ENCODE peak calls at places on chromosomes 13 and 19, in eight cellular contexts. Q is left ventricle myocardium inferior; C is T-helper 17 cell; X is activated CD4-positive, alpha-beta T cell treated with anti-CD3 and anti-CD28 coated beads, Interleukin-2, amount 50 U/mL, for 48 hours; D is NCI-H2081; S is thoracic aorta; K is adrenal gland; M is retinal pigment epithelial cell. H is an unnamed sample.

GRCh38 chr13:50994651-50995050 is 85.1 kb downstream of the RNASEH2B start:
- DNase-seq in Q (no peak), C (no peak), X (no peak), D (peak), S (no peak), K (no peak), M (no peak), H (no peak)

GRCh38 chr13:78102121-78102677 is 183.6 kb upstream of the EDNRB start:
- DNase-seq in Q (peak), C (no peak), X (no peak), D (no peak), S (no peak), K (peak), M (peak), H (no peak)

GRCh38 chr13:30618186-30618937 is 642 bp downstream of the USPL1 start:
- DNase-seq in Q (no peak), C (peak), X (no peak), D (no peak), S (no peak), K (no peak), M (no peak), H (peak)

GRCh38 chr13:36820222-36820621 is 1.2 kb downstream of the RFXAP start:
- DNase-seq in Q (no peak), C (no peak), X (no peak), D (no peak), S (no peak), K (no peak), M (no peak), H (no peak)

GRCh38 chr13:21671793-21672680 is 1.2 kb downstream of the FGF9 start:
- DNase-seq in Q (no peak), C (no peak), X (no peak), D (peak), S (no peak), K (no peak), M (no peak), H (no peak)

GRCh38 chr13:62296812-62297211 is 881.2 kb upstream of the PCDH20 start:
- DNase-seq in Q (no peak), C (no peak), X (no peak), D (no peak), S (no peak), K (no peak), M (no peak), H (no peak)

GRCh38 chr19:20422616-20423205 is 142.9 kb downstream of the ZNF737 start:
- DNase-seq in Q (peak), C (no peak), X (no peak), D (no peak), S (no peak), K (peak), M (no peak), H (no peak)

GRCh38 chr13:102983496-102983895 is 82.7 kb downstream of the SLC10A2 start:
- DNase-seq in Q (no peak), C (no peak), X (no peak), D (no peak), S (no peak), K (no peak), M (no peak), H (no peak)

GRCh38 chr13:32829676-32830091 is 186.5 kb upstream of the KL start:
- DNase-seq in Q (no peak), C (no peak), X (no peak), D (no peak), S (no peak), K (no peak), M (no peak), H (no peak)

GRCh38 chr13:28467034-28467433 is 27.9 kb downstream of the FLT1 start:
- DNase-seq in Q (no peak), C (no peak), X (no peak), D (no peak), S (no peak), K (no peak), M (no peak), H (no peak)

GRCh38 chr13:27793377-27794074 is 1.2 kb downstream of the GSX1 start:
- DNase-seq in Q (no peak), C (no peak), X (no peak), D (peak), S (no peak), K (no peak), M (no peak), H (no peak)

GRCh38 chr19:10471909-10472308 is 31.2 kb downstream of the KEAP1 start:
- DNase-seq in Q (no peak), C (no peak), X (no peak), D (peak), S (no peak), K (no peak), M (no peak), H (no peak)

GRCh38 chr19:4800591-4801081 is 9.1 kb downstream of the FEM1A start:
- DNase-seq in Q (no peak), C (no peak), X (no peak), D (no peak), S (no peak), K (no peak), M (no peak), H (no peak)

GRCh38 chr19:42069619-42070293 is at the start of gene GRIK5:
- DNase-seq in Q (no peak), C (no peak), X (no peak), D (no peak), S (no peak), K (no peak), M (no peak), H (no peak)

GRCh38 chr13:54875111-54875510 is 1846.5 kb downstream of the OLFM4 start:
- DNase-seq in Q (no peak), C (no peak), X (no peak), D (no peak), S (no peak), K (no peak), M (no peak), H (no peak)

GRCh38 chr13:28545583-28546333 is 50.8 kb upstream of the FLT1 start:
- DNase-seq in Q (no peak), C (no peak), X (no peak), D (no peak), S (no peak), K (no peak), M (no peak), H (no peak)

GRCh38 chr19:15195381-15195964 is 5.3 kb downstream of the NOTCH3 start:
- DNase-seq in Q (peak), C (no peak), X (no peak), D (no peak), S (peak), K (no peak), M (peak), H (no peak)

GRCh38 chr19:4042731-4043082 is 24.0 kb downstream of the ZBTB7A start:
- DNase-seq in Q (no peak), C (no peak), X (no peak), D (no peak), S (no peak), K (no peak), M (no peak), H (no peak)

GRCh38 chr19:48695743-48696352 is at the start of gene FUT2:
- DNase-seq in Q (no peak), C (no peak), X (no peak), D (peak), S (no peak), K (no peak), M (no peak), H (peak)

GRCh38 chr13:112839347-112840105 is 129.5 kb upstream of the MCF2L start:
- DNase-seq in Q (no peak), C (no peak), X (no peak), D (no peak), S (no peak), K (no peak), M (no peak), H (no peak)

GRCh38 chr13:44498502-44498901 is 77.6 kb downstream of the TSC22D1 start:
- DNase-seq in Q (no peak), C (no peak), X (no peak), D (no peak), S (no peak), K (no peak), M (no peak), H (no peak)

GRCh38 chr19:2315818-2316353 is 7.9 kb upstream of the LINGO3 start:
- DNase-seq in Q (peak), C (no peak), X (peak), D (no peak), S (no peak), K (peak), M (no peak), H (peak)

GRCh38 chr19:34959021-34959420 is 5.0 kb downstream of the ZNF792 start:
- DNase-seq in Q (no peak), C (no peak), X (no peak), D (no peak), S (no peak), K (no peak), M (no peak), H (no peak)

GRCh38 chr19:5349041-5349440 is 8.4 kb upstream of the PTPRS start:
- DNase-seq in Q (no peak), C (no peak), X (no peak), D (no peak), S (no peak), K (no peak), M (no peak), H (no peak)

GRCh38 chr13:100330662-100331061 is 241.8 kb downstream of the PCCA start:
- DNase-seq in Q (no peak), C (no peak), X (no peak), D (no peak), S (no peak), K (no peak), M (peak), H (no peak)

GRCh38 chr13:98481511-98481951 is 95.4 kb downstream of the STK24 start:
- DNase-seq in Q (no peak), C (no peak), X (no peak), D (no peak), S (no peak), K (no peak), M (no peak), H (no peak)

GRCh38 chr19:18160792-18161690 is 8.1 kb downstream of the PIK3R2 start:
- DNase-seq in Q (peak), C (peak), X (peak), D (peak), S (no peak), K (peak), M (no peak), H (peak)

GRCh38 chr19:54478677-54479266 is 5.7 kb upstream of the CDC42EP5 start:
- DNase-seq in Q (no peak), C (no peak), X (no peak), D (peak), S (no peak), K (no peak), M (no peak), H (peak)

GRCh38 chr19:13804830-13805683 is 9.8 kb downstream of the ZSWIM4 start:
- DNase-seq in Q (no peak), C (no peak), X (no peak), D (no peak), S (no peak), K (no peak), M (no peak), H (peak)

GRCh38 chr13:43895940-43896339 is 16.2 kb downstream of the LACC1 start:
- DNase-seq in Q (no peak), C (no peak), X (no peak), D (no peak), S (no peak), K (no peak), M (no peak), H (no peak)

GRCh38 chr13:88565566-88565965 is 894.4 kb downstream of the SLITRK5 start:
- DNase-seq in Q (no peak), C (no peak), X (no peak), D (no peak), S (no peak), K (no peak), M (no peak), H (no peak)

GRCh38 chr19:39182174-39182505 is 14.6 kb upstream of the NCCRP1 start:
- DNase-seq in Q (no peak), C (no peak), X (no peak), D (no peak), S (no peak), K (no peak), M (no peak), H (no peak)

GRCh38 chr19:53982056-53982455 is 9.4 kb upstream of the CACNG6 start:
- DNase-seq in Q (no peak), C (no peak), X (no peak), D (no peak), S (no peak), K (no peak), M (no peak), H (no peak)

GRCh38 chr19:43439183-43440063 is 24.7 kb downstream of the TEX101 start:
- DNase-seq in Q (no peak), C (peak), X (no peak), D (no peak), S (no peak), K (no peak), M (no peak), H (no peak)

GRCh38 chr13:21124853-21125252 is 51.5 kb downstream of the SKA3 start:
- DNase-seq in Q (no peak), C (no peak), X (no peak), D (peak), S (no peak), K (peak), M (peak), H (no peak)

H was measured in K562.